ENCODE peak calls at places on chromosomes 11 and 22, in six cellular contexts. O is T-helper 9 cell, E is chondrocyte, H is GM06990, I is NCI-H1694, V is A172. C is an unnamed sample.

GRCh38 chr11:74641905-74642304 is 49.5 kb downstream of the POLD3 start:
- DNase-seq in O (no peak), I (no peak), E (no peak), V (no peak), H (no peak), C (no peak)

GRCh38 chr11:1192741-1193325 is 30.0 kb upstream of the MUC5B start:
- DNase-seq in O (no peak), V (no peak), H (peak), I (no peak), E (peak), C (no peak)

GRCh38 chr11:4482445-4482844 is at the start of gene OR52K1:
- DNase-seq in I (no peak), H (no peak), E (no peak), O (no peak), V (no peak), C (no peak)

GRCh38 chr11:69485337-69486041 is 4.0 kb downstream of the LINC01488 start:
- DNase-seq in I (no peak), V (no peak), H (no peak), O (no peak), E (peak), C (no peak)

GRCh38 chr22:39519681-39520053 is 695 bp upstream of the ATF4 start:
- DNase-seq in O (no peak), H (no peak), E (no peak), I (no peak), V (peak), C (no peak)

GRCh38 chr11:9663699-9664275 is at the start of gene SWAP70:
- DNase-seq in I (peak), H (peak), E (peak), O (peak), V (peak), C (peak)

GRCh38 chr11:17571431-17572358 is 24.6 kb downstream of the OTOG start:
- DNase-seq in I (no peak), V (no peak), O (no peak), E (no peak), H (no peak), C (no peak)

GRCh38 chr11:12499071-12499470 is 121.7 kb downstream of the PARVA start:
- DNase-seq in H (no peak), O (no peak), V (no peak), I (no peak), E (no peak), C (no peak)

GRCh38 chr11:1889941-1890855 is 1.5 kb downstream of the PRR33 start:
- DNase-seq in H (no peak), O (no peak), E (peak), I (no peak), V (no peak), C (no peak)

GRCh38 chr11:130762342-130763037 is 153.8 kb downstream of the SNX19 start:
- DNase-seq in O (no peak), V (no peak), H (no peak), I (no peak), E (no peak), C (no peak)

GRCh38 chr11:120918257-120918656 is 105.6 kb upstream of the TBCEL start:
- DNase-seq in V (no peak), I (no peak), E (no peak), H (no peak), O (no peak), C (no peak)

GRCh38 chr11:3922056-3922455 is 66.6 kb downstream of the STIM1 start:
- DNase-seq in I (no peak), H (no peak), E (no peak), V (no peak), O (no peak), C (no peak)